ENCODE peak calls at places on chromosomes 2 and 18, in six cellular contexts. B, I, Y, Z, G and N are unnamed samples.
A peak's percentile ranks its signal among the peaks of the same experiment; 100 is the strongest.

GRCh38 chr2:121237980-121238665 is 46.9 kb downstream of the TFCP2L1 start:
- DNase-seq in B (no peak), I (peak; percentile 71), Y (no peak), Z (no peak), G (no peak), N (no peak)

GRCh38 chr2:109715302-109715937 is 78.7 kb upstream of the RGPD5 start:
- DNase-seq in B (no peak), I (no peak), Y (no peak), Z (no peak), G (peak; percentile 37), N (no peak)

GRCh38 chr2:118539290-118539689 is 308.2 kb downstream of the EN1 start:
- DNase-seq in B (peak; percentile 3), I (peak; percentile 26), Y (no peak), Z (no peak), G (no peak), N (peak; percentile 19)

GRCh38 chr2:177893880-177894279 is 178.7 kb downstream of the PDE11A start:
- DNase-seq in B (no peak), I (no peak), Y (no peak), Z (no peak), G (no peak), N (no peak)

GRCh38 chr2:203543898-203544328 is 8.8 kb upstream of the RAPH1 start:
- DNase-seq in B (no peak), I (no peak), Y (no peak), Z (no peak), G (no peak), N (no peak)

GRCh38 chr2:42753188-42753813 is 10.6 kb downstream of the OXER1 start:
- DNase-seq in B (no peak), I (no peak), Y (peak; percentile 28), Z (no peak), G (no peak), N (no peak)

GRCh38 chr2:235627682-235628081 is 133.8 kb downstream of the AGAP1 start:
- DNase-seq in B (no peak), I (no peak), Y (no peak), Z (peak; percentile 20), G (no peak), N (no peak)

GRCh38 chr18:79598046-79598884 is 81.3 kb upstream of the CTDP1 start:
- DNase-seq in B (no peak), I (no peak), Y (no peak), Z (no peak), G (peak; percentile 41), N (no peak)

GRCh38 chr2:28232267-28232666 is 160.4 kb upstream of the FOSL2 start:
- DNase-seq in B (no peak), I (no peak), Y (no peak), Z (no peak), G (no peak), N (no peak)

GRCh38 chr2:19408592-19408991 is 50.2 kb upstream of the OSR1 start:
- DNase-seq in B (no peak), I (peak; percentile 23), Y (no peak), Z (no peak), G (no peak), N (no peak)

GRCh38 chr2:232525796-232526195 is at the start of gene CHRND:
- DNase-seq in B (no peak), I (no peak), Y (no peak), Z (no peak), G (no peak), N (no peak)

GRCh38 chr2:166372046-166372445 is 3.7 kb downstream of the SCN9A start:
- DNase-seq in B (no peak), I (no peak), Y (no peak), Z (no peak), G (no peak), N (no peak)

GRCh38 chr2:142940606-142941223 is 63.3 kb downstream of the KYNU start:
- DNase-seq in B (no peak), I (no peak), Y (no peak), Z (no peak), G (no peak), N (no peak)